ENCODE peak calls at places on chromosomes 3 and 15, in four cellular contexts. One of them, this sample, is unnamed.
A peak's percentile ranks its signal among the peaks of the same experiment; 100 is the strongest.

GRCh38 chr3:128504957-128505730 is 12.1 kb upstream of the GATA2 start:
- DNase-seq in HL-60: no peak
- DNase-seq in sigmoid colon: peak; percentile 28
- DNase-seq in GM12891: no peak
- DNase-seq in this sample: no peak

GRCh38 chr15:32698773-32699390 is 18.9 kb upstream of the GREM1 start:
- DNase-seq in sigmoid colon: no peak
- DNase-seq in HL-60: no peak
- DNase-seq in GM12891: no peak
- DNase-seq in this sample: no peak

GRCh38 chr3:70620956-70621355 is 308.5 kb upstream of the MDFIC2 start:
- DNase-seq in GM12891: no peak
- DNase-seq in HL-60: no peak
- DNase-seq in sigmoid colon: no peak
- DNase-seq in this sample: no peak

GRCh38 chr3:131110087-131110486 is 83.4 kb downstream of the NEK11 start:
- DNase-seq in sigmoid colon: no peak
- DNase-seq in HL-60: no peak
- DNase-seq in GM12891: no peak
- DNase-seq in this sample: no peak

GRCh38 chr15:73127302-73127936 is 75.2 kb downstream of the NEO1 start:
- DNase-seq in HL-60: peak; percentile 36
- DNase-seq in sigmoid colon: no peak
- DNase-seq in GM12891: no peak
- DNase-seq in this sample: no peak

GRCh38 chr3:184688251-184688851 is 23.5 kb downstream of the MAGEF1 start:
- DNase-seq in GM12891: no peak
- DNase-seq in HL-60: no peak
- DNase-seq in sigmoid colon: peak; percentile 75
- DNase-seq in this sample: no peak

GRCh38 chr3:159866201-159866746 is 122.4 kb upstream of the IL12A start:
- DNase-seq in sigmoid colon: no peak
- DNase-seq in HL-60: no peak
- DNase-seq in GM12891: no peak
- DNase-seq in this sample: no peak

GRCh38 chr15:42010434-42010833 is 10.4 kb downstream of the PLA2G4E start:
- DNase-seq in GM12891: peak; percentile 47
- DNase-seq in sigmoid colon: no peak
- DNase-seq in HL-60: no peak
- DNase-seq in this sample: peak; percentile 42

GRCh38 chr15:45630958-45631691 is 3.7 kb upstream of the SQOR start:
- DNase-seq in sigmoid colon: no peak
- DNase-seq in GM12891: no peak
- DNase-seq in HL-60: no peak
- DNase-seq in this sample: no peak

GRCh38 chr3:171753665-171754408 is 56.4 kb downstream of the PLD1 start:
- DNase-seq in GM12891: no peak
- DNase-seq in sigmoid colon: no peak
- DNase-seq in HL-60: no peak
- DNase-seq in this sample: no peak

GRCh38 chr3:65439641-65440040 is 599.1 kb downstream of the MAGI1 start:
- DNase-seq in HL-60: no peak
- DNase-seq in GM12891: no peak
- DNase-seq in sigmoid colon: peak; percentile 71
- DNase-seq in this sample: no peak

GRCh38 chr3:195247863-195248189 is 23.1 kb downstream of the XXYLT1 start:
- DNase-seq in sigmoid colon: no peak
- DNase-seq in HL-60: no peak
- DNase-seq in GM12891: no peak
- DNase-seq in this sample: no peak

GRCh38 chr15:89533861-89534544 is 37.6 kb upstream of the RHCG start:
- DNase-seq in sigmoid colon: no peak
- DNase-seq in HL-60: no peak
- DNase-seq in GM12891: no peak
- DNase-seq in this sample: no peak

GRCh38 chr15:77612958-77613601 is 19.6 kb downstream of the LINGO1 start:
- DNase-seq in GM12891: no peak
- DNase-seq in sigmoid colon: no peak
- DNase-seq in HL-60: no peak
- DNase-seq in this sample: no peak

GRCh38 chr3:71389911-71390573 is 193.5 kb downstream of the FOXP1 start:
- DNase-seq in GM12891: no peak
- DNase-seq in HL-60: peak; percentile 74
- DNase-seq in sigmoid colon: peak; percentile 76
- DNase-seq in this sample: no peak

GRCh38 chr3:27533718-27534578 is 49.8 kb upstream of the SLC4A7 start:
- DNase-seq in sigmoid colon: peak; percentile 85
- DNase-seq in HL-60: peak; percentile 11
- DNase-seq in GM12891: no peak
- DNase-seq in this sample: peak; percentile 5

GRCh38 chr3:20056727-20057611 is 16.7 kb downstream of the KAT2B start:
- DNase-seq in GM12891: no peak
- DNase-seq in HL-60: no peak
- DNase-seq in sigmoid colon: no peak
- DNase-seq in this sample: no peak

DNA sequence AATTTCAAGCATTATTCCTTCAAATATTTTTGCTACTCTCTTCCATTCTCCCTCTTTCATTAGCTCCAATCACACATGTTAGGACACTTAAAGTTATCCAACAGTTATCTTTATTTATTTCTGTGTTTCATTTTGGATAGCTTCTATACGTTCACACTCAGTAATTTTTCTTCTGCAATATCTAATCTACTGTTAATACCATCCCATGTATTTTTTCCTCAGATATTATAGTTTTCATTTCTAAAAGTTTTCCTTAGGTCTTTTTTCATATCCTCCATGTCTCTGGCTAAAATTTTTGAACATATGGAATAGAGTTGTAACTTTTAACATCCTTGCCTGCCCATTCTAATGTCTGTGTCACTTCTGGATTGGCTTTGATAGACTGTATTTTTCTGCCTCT is 73.4 kb downstream of the CTNNB1 start:
- DNase-seq in sigmoid colon: no peak
- DNase-seq in HL-60: no peak
- DNase-seq in GM12891: no peak
- DNase-seq in this sample: no peak
- TF ChIP-seq POLR2AphosphoS5 in sigmoid colon: no peak
- TF ChIP-seq POLR2AphosphoS5 in HL-60: no peak
- TF ChIP-seq POLR2AphosphoS5 in GM12891: no peak
- TF ChIP-seq POLR2AphosphoS5 in this sample: no peak

GRCh38 chr3:161412117-161412516 is 40.8 kb upstream of the SPTSSB start:
- DNase-seq in sigmoid colon: no peak
- DNase-seq in HL-60: no peak
- DNase-seq in GM12891: no peak
- DNase-seq in this sample: no peak

GRCh38 chr3:161413127-161413854 is 42.0 kb upstream of the SPTSSB start:
- DNase-seq in sigmoid colon: no peak
- DNase-seq in HL-60: no peak
- DNase-seq in GM12891: no peak
- DNase-seq in this sample: no peak

GRCh38 chr3:161414907-161415306 is 43.6 kb upstream of the SPTSSB start:
- DNase-seq in GM12891: no peak
- DNase-seq in HL-60: no peak
- DNase-seq in sigmoid colon: no peak
- DNase-seq in this sample: no peak

GRCh38 chr3:161413855-161414210 is 42.5 kb upstream of the SPTSSB start:
- DNase-seq in GM12891: no peak
- DNase-seq in sigmoid colon: no peak
- DNase-seq in HL-60: no peak
- DNase-seq in this sample: no peak

DNA sequence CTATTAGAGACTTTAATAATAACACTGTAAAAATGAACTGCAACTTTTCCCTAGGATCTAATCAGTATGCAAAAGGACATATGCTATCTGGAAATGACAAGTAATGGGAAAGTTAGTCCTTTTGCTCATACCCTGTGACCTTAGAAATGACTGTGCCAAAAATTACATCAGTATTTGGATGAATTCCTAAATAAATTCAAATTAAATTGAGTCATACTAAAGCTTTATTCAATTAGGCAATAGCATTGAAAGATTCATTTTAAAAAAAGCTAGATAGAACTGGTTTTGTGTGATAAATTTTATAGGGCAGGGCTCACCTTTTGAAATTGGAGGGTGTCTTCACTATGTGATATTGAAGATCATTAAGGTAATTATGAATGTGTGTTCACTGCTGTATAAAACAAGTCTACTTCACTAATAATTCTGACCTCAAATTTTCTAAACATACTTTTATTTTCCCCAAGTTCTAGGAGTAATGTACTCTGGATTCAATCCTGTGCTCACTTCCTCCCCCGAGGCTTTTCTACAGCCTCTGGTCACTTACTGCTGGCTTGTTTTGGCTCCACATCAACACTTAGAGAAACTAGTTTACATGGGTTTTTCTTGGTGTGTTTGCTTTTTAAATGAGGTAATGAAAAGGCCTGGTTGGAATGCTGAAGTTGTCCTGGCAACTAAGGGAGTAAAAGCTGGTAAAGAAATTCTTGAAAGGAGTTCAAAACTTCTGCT is 44.4 kb upstream of the SPTSSB start:
- DNase-seq in GM12891: no peak
- DNase-seq in sigmoid colon: no peak
- DNase-seq in HL-60: no peak
- DNase-seq in this sample: no peak
- TF ChIP-seq POLR2AphosphoS5 in GM12891: no peak
- TF ChIP-seq POLR2AphosphoS5 in sigmoid colon: no peak
- TF ChIP-seq POLR2AphosphoS5 in HL-60: no peak
- TF ChIP-seq POLR2AphosphoS5 in this sample: no peak

GRCh38 chr15:92880796-92881569 is 19.1 kb upstream of the CHD2 start:
- DNase-seq in HL-60: no peak
- DNase-seq in GM12891: no peak
- DNase-seq in sigmoid colon: no peak
- DNase-seq in this sample: no peak
- TF ChIP-seq POLR2AphosphoS5 in HL-60: no peak
- TF ChIP-seq POLR2AphosphoS5 in GM12891: no peak
- TF ChIP-seq POLR2AphosphoS5 in sigmoid colon: no peak
- TF ChIP-seq POLR2AphosphoS5 in this sample: no peak

GRCh38 chr3:152268501-152269422 is at the start of gene MBNL1:
- DNase-seq in GM12891: peak; percentile 44
- DNase-seq in HL-60: peak; percentile 87
- DNase-seq in sigmoid colon: peak; percentile 91
- DNase-seq in this sample: peak; percentile 46

GRCh38 chr3:152270145-152270870 is 1.6 kb downstream of the MBNL1 start:
- DNase-seq in sigmoid colon: no peak
- DNase-seq in GM12891: no peak
- DNase-seq in HL-60: no peak
- DNase-seq in this sample: no peak

GRCh38 chr3:152267831-152268500 is 763 bp upstream of the MBNL1 start:
- DNase-seq in HL-60: no peak
- DNase-seq in GM12891: no peak
- DNase-seq in sigmoid colon: no peak
- DNase-seq in this sample: no peak

GRCh38 chr3:152270944-152271343 is 2.2 kb downstream of the MBNL1 start:
- DNase-seq in sigmoid colon: no peak
- DNase-seq in HL-60: no peak
- DNase-seq in GM12891: no peak
- DNase-seq in this sample: no peak

GRCh38 chr3:152269423-152270144 is 855 bp downstream of the MBNL1 start:
- DNase-seq in HL-60: peak; percentile 51
- DNase-seq in GM12891: no peak
- DNase-seq in sigmoid colon: peak; percentile 91
- DNase-seq in this sample: no peak
- TF ChIP-seq POLR2AphosphoS5 in HL-60: peak; percentile 14
- TF ChIP-seq POLR2AphosphoS5 in GM12891: no peak
- TF ChIP-seq POLR2AphosphoS5 in sigmoid colon: peak; percentile 88
- TF ChIP-seq POLR2AphosphoS5 in this sample: peak; percentile 1

GRCh38 chr3:143315766-143316165 is 196.2 kb downstream of the CHST2 start:
- DNase-seq in GM12891: no peak
- DNase-seq in sigmoid colon: no peak
- DNase-seq in HL-60: peak; percentile 7
- DNase-seq in this sample: no peak

GRCh38 chr3:143313598-143314188 is 194.1 kb downstream of the CHST2 start:
- DNase-seq in sigmoid colon: no peak
- DNase-seq in HL-60: no peak
- DNase-seq in GM12891: no peak
- DNase-seq in this sample: no peak

GRCh38 chr3:143313025-143313424 is 193.5 kb downstream of the CHST2 start:
- DNase-seq in GM12891: no peak
- DNase-seq in HL-60: no peak
- DNase-seq in sigmoid colon: no peak
- DNase-seq in this sample: no peak

GRCh38 chr3:143311096-143311495 is 191.5 kb downstream of the CHST2 start:
- DNase-seq in HL-60: no peak
- DNase-seq in GM12891: no peak
- DNase-seq in sigmoid colon: no peak
- DNase-seq in this sample: no peak

GRCh38 chr3:143314291-143315093 is 194.9 kb downstream of the CHST2 start:
- DNase-seq in GM12891: no peak
- DNase-seq in HL-60: no peak
- DNase-seq in sigmoid colon: no peak
- DNase-seq in this sample: no peak
- TF ChIP-seq POLR2AphosphoS5 in GM12891: no peak
- TF ChIP-seq POLR2AphosphoS5 in HL-60: no peak
- TF ChIP-seq POLR2AphosphoS5 in sigmoid colon: no peak
- TF ChIP-seq POLR2AphosphoS5 in this sample: no peak

DNA sequence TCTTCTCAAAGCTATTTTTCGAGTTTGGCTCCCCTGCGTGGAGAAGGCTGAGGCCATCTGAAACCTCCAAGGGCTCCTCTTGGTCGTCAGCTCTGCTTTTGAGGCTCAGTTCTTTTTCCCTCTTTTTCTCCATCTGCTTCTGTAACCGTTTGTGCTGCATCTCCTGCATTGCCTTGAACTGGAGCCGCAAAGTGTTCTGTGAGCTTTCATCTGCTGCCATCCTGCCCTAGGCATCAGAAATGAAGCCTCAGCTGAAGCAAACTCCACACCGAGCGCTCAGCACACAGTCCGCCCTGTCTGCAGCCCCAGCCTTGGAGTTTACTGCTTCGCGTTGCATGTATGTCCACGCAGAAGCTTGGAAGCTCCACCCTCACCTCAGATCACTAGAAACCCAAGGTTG is 14.9 kb downstream of the CCDC13 start:
- DNase-seq in HL-60: no peak
- DNase-seq in GM12891: no peak
- DNase-seq in sigmoid colon: no peak
- DNase-seq in this sample: no peak
- TF ChIP-seq POLR2AphosphoS5 in HL-60: no peak
- TF ChIP-seq POLR2AphosphoS5 in GM12891: no peak
- TF ChIP-seq POLR2AphosphoS5 in sigmoid colon: no peak
- TF ChIP-seq POLR2AphosphoS5 in this sample: no peak

This sample was measured in GM12892.